ENCODE peak calls at places on chromosomes 16 and 17, in six cellular contexts. L, K, H, A, G and F are unnamed samples.

GRCh38 chr17:17032131-17032692 is 10.0 kb upstream of the MPRIP start:
- DNase-seq in L (peak; percentile 81), K (no peak), H (no peak), A (peak; percentile 61), G (peak; percentile 86), F (no peak)

GRCh38 chr17:74563358-74563757 is 4.0 kb downstream of the CD300H start:
- DNase-seq in L (no peak), K (no peak), H (no peak), A (no peak), G (no peak), F (no peak)

GRCh38 chr17:35801583-35802224 is 6.3 kb upstream of the MMP28 start:
- DNase-seq in L (peak; percentile 95), K (no peak), H (peak; percentile 93), A (peak; percentile 68), G (no peak), F (no peak)

GRCh38 chr16:86481607-86482006 is 28.7 kb upstream of the FOXF1 start:
- DNase-seq in L (no peak), K (no peak), H (no peak), A (no peak), G (no peak), F (no peak)

GRCh38 chr16:64791756-64792155 is 330.1 kb downstream of the CDH11 start:
- DNase-seq in L (no peak), K (no peak), H (no peak), A (no peak), G (no peak), F (no peak)

GRCh38 chr17:40500190-40500589 is 1.2 kb downstream of the TNS4 start:
- DNase-seq in L (no peak), K (no peak), H (peak; percentile 85), A (no peak), G (no peak), F (no peak)

GRCh38 chr17:7466644-7467341 is 12.6 kb downstream of the ZBTB4 start:
- DNase-seq in L (peak; percentile 78), K (peak; percentile 73), H (no peak), A (no peak), G (no peak), F (no peak)

GRCh38 chr17:69928586-69928985 is 146.4 kb upstream of the KCNJ16 start:
- DNase-seq in L (no peak), K (no peak), H (no peak), A (no peak), G (no peak), F (no peak)

GRCh38 chr16:14186007-14186953 is 115.2 kb downstream of the MRTFB start:
- DNase-seq in L (peak; percentile 81), K (peak; percentile 38), H (no peak), A (peak; percentile 58), G (peak; percentile 26), F (peak; percentile 7)

GRCh38 chr16:66872524-66872923 is 7.8 kb upstream of the PDP2 start:
- DNase-seq in L (no peak), K (no peak), H (no peak), A (no peak), G (no peak), F (no peak)

GRCh38 chr16:66871840-66872239 is 8.5 kb upstream of the PDP2 start:
- DNase-seq in L (no peak), K (no peak), H (no peak), A (no peak), G (no peak), F (no peak)

GRCh38 chr16:66874079-66874775 is 6.1 kb upstream of the PDP2 start:
- DNase-seq in L (peak; percentile 72), K (no peak), H (no peak), A (no peak), G (no peak), F (no peak)

GRCh38 chr16:66872927-66873684 is 7.2 kb upstream of the PDP2 start:
- DNase-seq in L (peak; percentile 97), K (peak; percentile 96), H (peak; percentile 98), A (peak; percentile 99), G (peak; percentile 99), F (peak; percentile 69)

GRCh38 chr16:66873685-66874055 is 6.6 kb upstream of the PDP2 start:
- DNase-seq in L (no peak), K (no peak), H (no peak), A (no peak), G (no peak), F (no peak)
- H3K4me3 ChIP-seq in L (no peak overlapping the region), K (no peak overlapping the region), H (no peak overlapping the region), A (no peak overlapping the region), G (no peak overlapping the region), F (no peak overlapping the region)

GRCh38 chr16:26770547-26770946 is 296.2 kb upstream of the C16orf82 start:
- DNase-seq in L (no peak), K (no peak), H (no peak), A (no peak), G (no peak), F (no peak)

GRCh38 chr16:26762596-26762995 is 304.1 kb upstream of the C16orf82 start:
- DNase-seq in L (no peak), K (no peak), H (no peak), A (no peak), G (no peak), F (no peak)

DNA sequence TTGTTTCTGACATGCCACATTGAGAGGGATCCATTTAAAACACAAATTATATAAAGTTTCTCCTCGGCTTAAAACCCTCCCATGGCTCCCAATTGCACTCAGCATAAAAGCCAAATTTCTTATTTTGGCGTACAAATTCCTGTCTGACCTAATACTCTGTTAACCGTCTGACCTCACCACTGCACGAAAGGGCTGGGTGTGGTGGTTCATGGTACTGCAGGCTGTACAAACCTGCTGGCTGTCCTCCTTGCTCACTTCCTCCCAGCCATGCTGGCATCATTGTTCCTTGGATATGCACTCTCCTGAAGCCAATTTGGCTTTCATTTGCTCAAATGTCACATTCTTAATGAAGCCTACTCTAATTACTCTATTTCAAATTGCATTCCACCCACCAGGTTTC is 301.6 kb upstream of the C16orf82 start:
- DNase-seq in L (no peak), K (no peak), H (no peak), A (no peak), G (no peak), F (no peak)
- TF ChIP-seq CTCF in L (peak; percentile 25), K (peak; percentile 41), H (no peak), A (no peak), G (no peak), F (no peak)

DNA sequence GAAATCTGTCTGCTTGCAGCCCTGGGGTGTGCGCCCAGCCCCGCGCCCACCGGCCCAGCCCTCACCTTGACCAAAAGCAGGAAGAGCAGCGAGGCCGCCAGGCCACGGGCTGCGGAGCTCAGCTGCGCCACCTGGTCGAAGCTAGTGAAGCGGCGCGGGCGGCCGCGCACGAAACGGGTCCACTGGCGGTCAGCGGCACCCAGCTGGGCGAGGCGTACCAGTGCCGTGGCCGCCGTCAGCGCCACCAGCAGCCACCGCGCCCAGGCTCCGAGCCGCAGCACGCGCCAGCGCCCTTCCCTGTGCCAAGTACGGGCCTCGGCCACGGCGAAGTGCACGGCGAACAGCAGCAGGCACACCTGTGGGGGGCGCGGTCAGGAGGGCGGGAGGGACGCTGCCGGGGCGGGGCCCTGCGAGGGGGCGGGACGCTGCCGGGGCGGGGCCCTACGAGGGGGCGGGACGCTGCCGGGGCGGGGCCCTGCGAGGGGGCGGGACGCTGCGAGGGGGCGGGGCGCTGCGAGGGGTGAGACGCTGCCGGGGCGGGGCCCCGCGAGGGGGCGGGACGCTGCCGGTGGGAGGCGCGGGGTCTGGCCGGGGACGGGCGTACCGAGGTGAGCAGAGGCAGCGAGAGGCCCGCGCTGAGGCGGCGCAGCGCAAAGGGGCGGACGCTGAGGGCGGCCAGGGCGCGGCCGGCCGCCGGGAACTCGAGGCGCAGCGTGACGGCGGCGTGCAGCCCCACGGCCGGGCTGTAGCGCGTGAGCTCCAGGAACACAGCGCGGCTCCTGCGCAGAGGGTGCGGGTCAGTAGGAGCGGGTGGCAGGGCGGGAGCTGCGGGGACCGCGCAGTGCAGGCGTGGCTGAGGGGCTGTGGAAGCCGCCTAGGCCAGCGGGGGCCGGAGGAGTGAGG is 43.3 kb downstream of the TSC2 start:
- DNase-seq in L (peak; percentile 51), K (peak; percentile 76), H (no peak), A (no peak), G (peak; percentile 62), F (no peak)
- H3K4me3 ChIP-seq in L (no peak overlapping the region), K (no peak overlapping the region), H (no peak overlapping the region), A (no peak overlapping the region), G (no peak overlapping the region), F (peak overlapping the region; percentile 8)

GRCh38 chr16:50677351-50677750 is 3.8 kb downstream of the SNX20 start:
- DNase-seq in L (no peak), K (no peak), H (no peak), A (no peak), G (no peak), F (no peak)
- TF ChIP-seq CTCF in L (peak; percentile 35), K (peak; percentile 62), H (no peak), A (peak; percentile 36), G (peak; percentile 48), F (peak; percentile 32)

GRCh38 chr17:78885956-78886355 is 17.0 kb downstream of the CEP295NL start:
- DNase-seq in L (no peak), K (no peak), H (no peak), A (no peak), G (no peak), F (no peak)

GRCh38 chr17:78884148-78884870 is 18.7 kb downstream of the CEP295NL start:
- DNase-seq in L (peak; percentile 29), K (no peak), H (no peak), A (no peak), G (no peak), F (no peak)

GRCh38 chr17:78886954-78887353 is 16.0 kb downstream of the CEP295NL start:
- DNase-seq in L (no peak), K (no peak), H (no peak), A (no peak), G (no peak), F (no peak)

GRCh38 chr17:78883533-78884131 is 19.4 kb downstream of the CEP295NL start:
- DNase-seq in L (peak; percentile 99), K (peak; percentile 85), H (peak; percentile 96), A (peak; percentile 82), G (peak; percentile 13), F (peak; percentile 99)

GRCh38 chr17:78884876-78885667 is 17.9 kb downstream of the CEP295NL start:
- DNase-seq in L (no peak), K (no peak), H (no peak), A (no peak), G (no peak), F (no peak)
- H3K4me3 ChIP-seq in L (no peak overlapping the region), K (no peak overlapping the region), H (no peak overlapping the region), A (no peak overlapping the region), G (no peak overlapping the region), F (no peak overlapping the region)